ENCODE peak calls at places on chromosomes 6 and 20, in four cellular contexts. P is CD8-positive, alpha-beta T cell; A is Peyer's patch; V is AG04449. M is an unnamed sample.

GRCh38 chr6:107082045-107082444 is 33.3 kb downstream of the BEND3 start:
- DNase-seq in A (no peak), P (no peak), V (no peak), M (no peak)

GRCh38 chr6:23137596-23137995 is 568.2 kb downstream of the HDGFL1 start:
- DNase-seq in A (no peak), V (no peak), P (no peak), M (no peak)

GRCh38 chr6:170179925-170180324 is 111.0 kb downstream of the DLL1 start:
- DNase-seq in A (no peak), P (no peak), V (no peak), M (no peak)

GRCh38 chr20:19658137-19658536 is 99.9 kb upstream of the RIN2 start:
- DNase-seq in P (no peak), A (peak; percentile 69), V (no peak), M (no peak)

GRCh38 chr20:31559704-31560093 is 45.4 kb upstream of the ID1 start:
- DNase-seq in A (no peak), P (no peak), V (no peak), M (no peak)

GRCh38 chr6:109485536-109485935 is 2.5 kb upstream of the ZBTB24 start:
- DNase-seq in V (no peak), P (no peak), A (no peak), M (no peak)

GRCh38 chr6:92810913-92811312 is 608.4 kb downstream of the EPHA7 start:
- DNase-seq in P (no peak), V (no peak), A (no peak), M (peak; percentile 55)

GRCh38 chr6:13421425-13422057 is 65.9 kb downstream of the GFOD1 start:
- DNase-seq in V (no peak), P (no peak), A (no peak), M (no peak)

GRCh38 chr20:51310216-51310615 is 232.3 kb downstream of the NFATC2 start:
- DNase-seq in A (no peak), P (no peak), V (no peak), M (no peak)

GRCh38 chr6:139904572-139904971 is 530.1 kb upstream of the CITED2 start:
- DNase-seq in A (no peak), P (no peak), V (no peak), M (no peak)
- H3K4me3 ChIP-seq in A (no peak overlapping the region), P (no peak overlapping the region), V (no peak overlapping the region), M (no peak overlapping the region)

GRCh38 chr20:63911171-63911570 is 16.2 kb downstream of the DNAJC5 start:
- DNase-seq in V (no peak), A (no peak), P (no peak), M (no peak)
- H3K4me3 ChIP-seq in V (no peak overlapping the region), A (no peak overlapping the region), P (no peak overlapping the region), M (no peak overlapping the region)

GRCh38 chr6:21679761-21680265 is 86.3 kb downstream of the SOX4 start:
- DNase-seq in P (no peak), V (peak; percentile 70), A (no peak), M (no peak)
- H3K4me3 ChIP-seq in P (no peak overlapping the region), V (no peak overlapping the region), A (no peak overlapping the region), M (no peak overlapping the region)

DNA sequence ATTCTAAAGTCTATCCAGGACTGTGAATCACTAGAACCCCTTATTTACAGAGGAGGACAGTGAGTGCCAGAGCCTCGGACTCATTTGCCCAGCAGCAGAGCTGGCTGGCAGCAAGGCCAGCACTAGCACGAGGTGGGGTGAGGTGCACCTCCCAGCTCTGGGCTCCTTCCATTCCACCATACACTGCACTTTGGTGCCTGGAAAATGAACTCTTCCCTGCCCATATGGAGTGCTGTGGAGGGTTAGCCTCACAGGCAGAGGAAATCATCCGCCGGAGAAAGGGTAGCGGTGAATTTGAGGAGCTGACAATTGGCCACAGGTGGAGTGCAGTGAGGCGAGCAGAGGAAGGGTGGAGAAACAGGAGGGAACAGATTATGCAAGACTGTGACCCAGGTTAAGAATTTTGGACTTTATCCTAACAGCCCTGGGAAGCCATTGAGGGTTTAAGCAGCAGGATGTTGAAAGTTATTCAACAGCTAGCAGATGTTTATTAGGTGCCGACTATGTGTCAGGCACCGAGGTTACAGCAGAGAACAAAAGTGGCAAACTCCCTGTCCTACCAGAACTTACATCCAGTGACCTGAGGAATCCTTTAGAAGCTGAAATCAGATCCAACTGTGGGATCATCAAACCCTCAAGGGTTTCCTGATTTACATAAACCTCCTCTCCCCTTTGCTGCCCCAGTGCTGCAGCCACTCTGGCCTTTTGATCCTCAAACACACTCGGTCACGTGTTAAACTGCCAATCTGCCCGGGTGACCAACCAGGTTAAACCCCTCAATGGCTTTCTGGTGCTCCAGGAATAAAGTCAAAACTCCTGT is 6.2 kb downstream of the TRIM26 start:
- DNase-seq in P (no peak), A (no peak), V (no peak), M (no peak)
- H3K4me3 ChIP-seq in P (no peak overlapping the region), A (no peak overlapping the region), V (no peak overlapping the region), M (no peak overlapping the region)

GRCh38 chr20:38723982-38724602 is at the start of gene SLC32A1:
- DNase-seq in P (no peak), V (no peak), A (no peak), M (no peak)
- H3K4me3 ChIP-seq in P (no peak within 1 kb of the TSS), V (no peak within 1 kb of the TSS), A (peak within 1 kb of the TSS; percentile 26), M (peak within 1 kb of the TSS; percentile 40)

GRCh38 chr6:17707371-17707651 is 586 bp upstream of the NUP153 start:
- DNase-seq in A (no peak), V (no peak), P (no peak), M (no peak)
- H3K4me3 ChIP-seq in A (peak overlapping the region; percentile 80), V (peak overlapping the region; percentile 56), P (peak overlapping the region; percentile 96), M (peak overlapping the region; percentile 82)

GRCh38 chr6:46129301-46129633 is 522 bp upstream of the ENPP4 start:
- DNase-seq in V (no peak), A (no peak), P (no peak), M (no peak)

GRCh38 chr6:46134216-46134615 is 4.4 kb downstream of the ENPP4 start:
- DNase-seq in V (no peak), A (no peak), P (no peak), M (no peak)

GRCh38 chr6:46130665-46131064 is 876 bp downstream of the ENPP4 start:
- DNase-seq in V (no peak), P (no peak), A (no peak), M (no peak)

GRCh38 chr6:46129634-46130505 is at the start of gene ENPP4:
- DNase-seq in P (peak; percentile 82), A (peak; percentile 84), V (no peak), M (peak; percentile 97)

GRCh38 chr6:46128476-46128875 is 1.3 kb upstream of the ENPP4 start:
- DNase-seq in V (no peak), P (no peak), A (no peak), M (no peak)
- H3K4me3 ChIP-seq in V (no peak overlapping the region), P (peak overlapping the region; percentile 5), A (peak overlapping the region; percentile 70), M (peak overlapping the region; percentile 99)

GRCh38 chr6:31354248-31354647 is 2.7 kb downstream of the HLA-B start:
- DNase-seq in V (no peak), A (no peak), P (no peak), M (no peak)
- H3K4me3 ChIP-seq in V (no peak overlapping the region), A (peak overlapping the region; percentile 63), P (peak overlapping the region; percentile 92), M (no peak overlapping the region)

GRCh38 chr6:33695451-33695855 is 16.0 kb downstream of the UQCC2 start:
- DNase-seq in V (no peak), P (no peak), A (no peak), M (no peak)

GRCh38 chr6:33694977-33695376 is 16.5 kb downstream of the UQCC2 start:
- DNase-seq in A (no peak), P (no peak), V (no peak), M (no peak)

GRCh38 chr6:33696538-33697518 is 14.7 kb downstream of the UQCC2 start:
- DNase-seq in V (no peak), P (no peak), A (peak; percentile 80), M (peak; percentile 62)

GRCh38 chr6:33694401-33694931 is 17.0 kb downstream of the UQCC2 start:
- DNase-seq in V (peak; percentile 17), A (peak; percentile 51), P (peak; percentile 58), M (no peak)

GRCh38 chr6:33696076-33696475 is 15.4 kb downstream of the UQCC2 start:
- DNase-seq in P (no peak), V (no peak), A (no peak), M (no peak)
- H3K4me3 ChIP-seq in P (peak overlapping the region; percentile 18), V (no peak overlapping the region), A (no peak overlapping the region), M (no peak overlapping the region)

GRCh38 chr6:33078442-33078841 is 2.7 kb downstream of the HLA-DPB1 start:
- DNase-seq in P (no peak), A (no peak), V (no peak), M (no peak)

GRCh38 chr6:33078919-33079521 is 3.2 kb downstream of the HLA-DPB1 start:
- DNase-seq in P (no peak), A (no peak), V (no peak), M (no peak)

GRCh38 chr6:33079575-33079974 is 3.8 kb downstream of the HLA-DPB1 start:
- DNase-seq in P (no peak), V (no peak), A (no peak), M (no peak)

GRCh38 chr6:33081098-33081824 is 5.5 kb downstream of the HLA-DPB1 start:
- DNase-seq in V (no peak), A (no peak), P (no peak), M (no peak)

GRCh38 chr6:33080127-33081089 is 4.6 kb downstream of the HLA-DPB1 start:
- DNase-seq in P (no peak), V (no peak), A (peak; percentile 68), M (no peak)
- H3K4me3 ChIP-seq in P (no peak overlapping the region), V (peak overlapping the region; percentile 56), A (peak overlapping the region; percentile 43), M (no peak overlapping the region)

M was measured in Jurkat, Clone E6-1.